ENCODE peak calls at places on chromosomes 13 and 19, in eight cellular contexts. D, G, F, K, S, B, Z and I are unnamed samples.

GRCh38 chr13:37995052-37995451 is 125.5 kb upstream of the TRPC4 start:
- DNase-seq in G (no peak), D (no peak), B (peak), S (no peak), Z (no peak), F (no peak), K (no peak), I (no peak)

GRCh38 chr13:113297370-113297871 is 382 bp downstream of the LAMP1 start:
- DNase-seq in D (peak), K (peak), F (peak), S (no peak), B (peak), G (peak), Z (peak), I (peak)

GRCh38 chr13:27125357-27126282 is 46.0 kb downstream of the USP12 start:
- DNase-seq in K (no peak), S (no peak), Z (no peak), D (no peak), B (no peak), G (no peak), F (no peak), I (no peak)

GRCh38 chr19:21947775-21948174 is 63.0 kb downstream of the ZNF208 start:
- DNase-seq in G (no peak), K (no peak), S (no peak), Z (no peak), D (peak), B (peak), F (no peak), I (no peak)

GRCh38 chr19:6216236-6216995 is 63.4 kb downstream of the MLLT1 start:
- DNase-seq in K (peak), S (no peak), G (no peak), F (no peak), B (no peak), D (no peak), Z (no peak), I (no peak)

GRCh38 chr13:94595006-94595942 is 678 bp downstream of the TGDS start:
- DNase-seq in S (no peak), F (peak), B (peak), G (peak), D (peak), Z (no peak), K (peak), I (peak)

GRCh38 chr13:35720690-35721554 is 244.4 kb upstream of the MAB21L1 start:
- DNase-seq in B (peak), K (no peak), Z (no peak), S (no peak), G (peak), D (peak), F (peak), I (peak)

GRCh38 chr19:37583340-37583739 is 11.3 kb downstream of the ZNF571 start:
- DNase-seq in K (no peak), Z (no peak), G (no peak), S (no peak), D (no peak), F (no peak), B (no peak), I (no peak)

GRCh38 chr19:15191514-15191913 is 9.3 kb downstream of the NOTCH3 start:
- DNase-seq in Z (no peak), F (no peak), B (no peak), D (no peak), K (no peak), G (no peak), S (no peak), I (no peak)
- H3K4me3 ChIP-seq in Z (no peak), F (no peak), B (no peak), D (no peak), K (no peak), G (no peak), S (no peak), I (no peak)

GRCh38 chr19:32880607-32881006 is 11.0 kb upstream of the SLC7A9 start:
- DNase-seq in G (no peak), Z (no peak), F (no peak), B (no peak), D (no peak), K (no peak), S (no peak), I (no peak)

GRCh38 chr19:32881766-32882165 is 12.2 kb upstream of the SLC7A9 start:
- DNase-seq in S (no peak), F (no peak), K (no peak), G (no peak), D (no peak), B (no peak), Z (no peak), I (no peak)

GRCh38 chr19:32877977-32878745 is 8.6 kb upstream of the SLC7A9 start:
- DNase-seq in F (no peak), D (no peak), K (no peak), B (no peak), S (no peak), Z (no peak), G (no peak), I (no peak)

GRCh38 chr19:32878988-32879387 is 9.4 kb upstream of the SLC7A9 start:
- DNase-seq in B (no peak), G (no peak), K (no peak), S (no peak), Z (no peak), D (no peak), F (no peak), I (no peak)

GRCh38 chr19:32879741-32880140 is 10.2 kb upstream of the SLC7A9 start:
- DNase-seq in F (no peak), S (no peak), D (no peak), B (no peak), Z (no peak), K (no peak), G (no peak), I (no peak)
- TF ChIP-seq CTCF in F (no peak), S (no peak), D (no peak), B (no peak), Z (no peak), K (no peak), G (no peak), I (no peak)

DNA sequence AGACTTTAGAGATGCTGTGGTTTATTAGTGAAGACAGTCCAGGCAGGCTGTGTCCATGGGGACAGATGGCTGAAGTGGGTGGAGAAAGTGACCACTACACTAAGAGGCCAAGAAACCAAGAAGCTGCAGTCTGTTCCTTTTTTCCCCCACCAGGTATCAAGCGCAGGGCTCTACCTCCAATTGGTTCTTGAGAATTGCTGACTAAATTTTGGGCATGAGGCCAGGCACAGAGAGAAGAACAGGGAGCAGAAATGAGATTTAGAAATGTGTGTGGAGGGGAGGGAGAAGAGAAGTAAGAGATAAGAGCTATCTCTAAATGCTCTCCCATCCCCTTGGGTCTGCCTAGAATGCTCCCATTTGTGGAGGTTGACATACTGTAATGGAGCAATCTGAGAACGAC is 12.3 kb upstream of the CYSLTR2 start:
- DNase-seq in Z (no peak), K (no peak), D (no peak), G (no peak), F (no peak), S (no peak), B (no peak), I (no peak)
- H3K4me3 ChIP-seq in Z (no peak), K (no peak), D (no peak), G (no peak), F (no peak), S (no peak), B (no peak), I (no peak)

DNA sequence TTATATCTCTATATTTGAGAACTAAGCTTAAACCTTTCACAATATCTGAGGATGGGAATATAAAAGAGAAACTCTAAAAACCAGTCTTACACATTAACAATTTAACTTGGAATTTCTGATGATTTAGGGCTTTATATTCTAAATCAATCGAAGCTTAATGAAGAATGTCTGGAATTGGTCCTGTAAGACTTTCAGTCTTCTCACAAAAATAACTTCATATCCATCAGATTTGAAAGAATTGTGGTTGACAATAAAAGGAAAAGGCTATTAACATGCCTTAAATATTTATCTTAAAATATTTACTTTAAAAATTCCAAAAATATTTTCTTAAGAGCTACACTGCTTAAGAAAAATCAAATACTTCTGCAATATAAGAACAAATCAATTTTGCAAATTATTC is 27.3 kb downstream of the MYCBP2 start:
- DNase-seq in B (no peak), D (no peak), K (no peak), S (no peak), Z (no peak), F (no peak), G (no peak), I (peak)
- TF ChIP-seq CTCF in B (no peak), D (no peak), K (no peak), S (no peak), Z (no peak), F (no peak), G (no peak), I (no peak)

GRCh38 chr19:342128-342455 is 2.5 kb downstream of the MIER2 start:
- DNase-seq in F (no peak), K (no peak), G (no peak), S (no peak), Z (no peak), B (no peak), D (no peak), I (no peak)
- H3K4me3 ChIP-seq in F (no peak), K (no peak), G (peak), S (peak), Z (no peak), B (peak), D (peak), I (peak)

GRCh38 chr19:19719798-19720197 is 13.1 kb downstream of the ZNF14 start:
- DNase-seq in D (no peak), G (no peak), K (no peak), Z (no peak), S (no peak), B (no peak), F (no peak), I (no peak)
- TF ChIP-seq CTCF in D (no peak), G (no peak), K (no peak), Z (no peak), S (no peak), B (no peak), F (no peak), I (no peak)

GRCh38 chr19:39831679-39832078 is 2.3 kb downstream of the DYRK1B start:
- DNase-seq in S (no peak), K (no peak), Z (no peak), B (no peak), F (no peak), G (no peak), D (no peak), I (no peak)

GRCh38 chr19:39833160-39833463 is 850 bp downstream of the DYRK1B start:
- DNase-seq in S (no peak), G (no peak), K (no peak), Z (no peak), B (no peak), F (no peak), D (no peak), I (no peak)

GRCh38 chr19:39830847-39831246 is 3.1 kb downstream of the DYRK1B start:
- DNase-seq in K (no peak), B (no peak), S (no peak), D (no peak), G (no peak), Z (no peak), F (no peak), I (no peak)

GRCh38 chr19:39833464-39834286 is at the start of gene DYRK1B:
- DNase-seq in F (peak), B (peak), Z (no peak), D (peak), K (peak), S (peak), G (peak), I (peak)

GRCh38 chr19:39832341-39833083 is 1.4 kb downstream of the DYRK1B start:
- DNase-seq in F (no peak), G (no peak), S (no peak), Z (no peak), B (no peak), D (peak), K (no peak), I (peak)
- H3K4me3 ChIP-seq in F (peak), G (peak), S (peak), Z (no peak), B (peak), D (peak), K (peak), I (peak)

DNA sequence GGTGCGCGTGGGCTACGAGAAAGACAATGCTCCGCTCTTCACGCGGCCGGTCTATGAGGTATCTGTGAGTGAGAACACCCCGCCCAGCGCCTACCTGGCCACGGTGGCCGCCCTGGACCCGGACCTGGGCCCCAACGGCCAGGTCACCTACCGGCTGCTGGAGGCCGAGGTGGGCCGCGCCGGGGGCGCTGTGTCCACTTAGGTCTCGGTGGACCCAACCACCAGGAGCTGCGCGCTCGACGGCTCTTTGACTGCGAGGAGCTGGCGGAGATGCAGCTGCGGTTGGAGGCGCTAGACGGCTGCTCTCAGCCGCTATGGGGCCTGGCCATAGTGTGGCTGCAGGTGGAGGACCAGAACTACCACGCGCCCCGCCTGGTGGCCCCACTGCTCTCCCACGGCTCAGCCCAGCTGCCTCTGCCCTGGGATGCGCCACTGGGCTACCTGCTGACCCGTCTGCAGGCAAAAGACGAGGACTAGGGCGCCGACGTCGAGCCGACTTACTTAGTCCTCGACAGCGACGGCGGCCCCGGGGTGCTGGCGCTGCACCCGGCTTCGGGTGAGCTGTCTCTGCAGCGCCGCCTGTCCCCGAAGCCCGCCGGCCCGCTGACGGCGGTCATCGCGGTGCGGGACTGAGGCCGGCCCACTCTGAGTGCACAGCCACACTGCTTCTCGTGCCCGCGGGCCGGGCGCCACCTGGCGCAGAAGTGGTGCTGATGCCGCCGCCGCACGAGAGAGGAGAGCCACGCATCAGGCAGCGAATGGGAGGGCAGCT is 173.0 kb downstream of the OLFM4 start:
- DNase-seq in G (peak), S (peak), K (peak), F (no peak), D (no peak), Z (no peak), B (no peak), I (no peak)
- TF ChIP-seq CTCF in G (no peak), S (peak), K (peak), F (no peak), D (no peak), Z (no peak), B (no peak), I (no peak)

GRCh38 chr19:19670070-19670551 is 1.5 kb downstream of the ZNF101 start:
- DNase-seq in K (no peak), Z (no peak), S (no peak), F (no peak), B (no peak), G (no peak), D (no peak), I (no peak)
- H3K4me3 ChIP-seq in K (no peak), Z (peak), S (peak), F (no peak), B (peak), G (peak), D (peak), I (peak)